ENCODE peak calls at places on chromosomes 11 and 22, in five cellular contexts. Q is AG20443; R is kidney tubule cell; N is stimulated activated naive CD8-positive, alpha-beta T cell treated with anti-CD3 and anti-CD28 coated beads, Interleukin-15, amount 100 ng/mL, for 72 hours; O is activated CD8-positive, alpha-beta memory T cell treated with anti-CD3 and anti-CD28 coated beads for 4 hours. G is an unnamed sample.

GRCh38 chr11:129853508-129854228 is 38.0 kb downstream of the TMEM45B start:
- DNase-seq in Q (no peak), R (peak; percentile 72), N (peak; percentile 63), O (no peak), G (peak; percentile 17)

GRCh38 chr22:45225732-45226560 is 14.7 kb downstream of the KIAA0930 start:
- DNase-seq in Q (peak; percentile 80), R (no peak), N (no peak), O (no peak), G (no peak)

GRCh38 chr11:67354314-67355022 is 1.1 kb upstream of the POLD4 start:
- DNase-seq in Q (peak; percentile 91), R (peak; percentile 98), N (no peak), O (no peak), G (peak; percentile 96)

GRCh38 chr22:30636226-30637077 is 871 bp downstream of the SLC35E4 start:
- DNase-seq in Q (peak; percentile 46), R (peak; percentile 23), N (peak; percentile 37), O (no peak), G (peak; percentile 40)

GRCh38 chr22:19419464-19420178 is 11.9 kb downstream of the HIRA start:
- DNase-seq in Q (no peak), R (no peak), N (peak; percentile 52), O (no peak), G (no peak)

GRCh38 chr11:117734596-117734995 is 62.4 kb downstream of the DSCAML1 start:
- DNase-seq in Q (no peak), R (no peak), N (no peak), O (no peak), G (no peak)

GRCh38 chr22:42901790-42902508 is 44.9 kb upstream of the ARFGAP3 start:
- DNase-seq in Q (no peak), R (no peak), N (no peak), O (no peak), G (no peak)

GRCh38 chr11:128733440-128734115 is 39.7 kb downstream of the FLI1 start:
- DNase-seq in Q (no peak), R (no peak), N (no peak), O (no peak), G (no peak)

GRCh38 chr11:19025799-19026406 is 34.6 kb downstream of the MRGPRX2 start:
- DNase-seq in Q (peak; percentile 16), R (peak; percentile 64), N (no peak), O (no peak), G (peak; percentile 79)

GRCh38 chr11:77170107-77170506 is 42.1 kb downstream of the MYO7A start:
- DNase-seq in Q (no peak), R (no peak), N (no peak), O (no peak), G (no peak)

G was measured in RPMI7951.